ENCODE peak calls at places on chromosomes 16 and 17, in five cellular contexts. T is sigmoid colon, N is IMR-90, B is left ventricle myocardium inferior, Y is mucosa of descending colon. H is an unnamed sample.
A peak's percentile ranks its signal among the peaks of the same experiment; 100 is the strongest.

GRCh38 chr16:85570213-85570734 is 42.8 kb upstream of the GSE1 start:
- DNase-seq in T (no peak), N (no peak), B (no peak), Y (no peak), H (no peak)

GRCh38 chr17:15236281-15237105 is 28.6 kb downstream of the PMP22 start:
- DNase-seq in T (no peak), N (peak; percentile 23), B (no peak), Y (no peak), H (no peak)

GRCh38 chr16:27449434-27450188 is 47.6 kb downstream of the IL21R start:
- DNase-seq in T (no peak), N (no peak), B (no peak), Y (peak; percentile 24), H (no peak)

GRCh38 chr16:77682586-77682985 is 39.7 kb upstream of the NUDT7 start:
- DNase-seq in T (no peak), N (no peak), B (no peak), Y (no peak), H (no peak)

GRCh38 chr16:57863434-57864160 is 61.3 kb upstream of the KIFC3 start:
- DNase-seq in T (peak; percentile 83), N (peak; percentile 79), B (peak; percentile 45), Y (peak; percentile 71), H (peak; percentile 51)

GRCh38 chr16:23104032-23104955 is 45.0 kb downstream of the USP31 start:
- DNase-seq in T (no peak), N (no peak), B (no peak), Y (peak; percentile 26), H (no peak)

GRCh38 chr16:58426095-58426494 is 33.8 kb downstream of the GINS3 start:
- DNase-seq in T (no peak), N (no peak), B (no peak), Y (peak; percentile 22), H (no peak)

GRCh38 chr16:83040174-83040573 is 413.4 kb downstream of the CDH13 start:
- DNase-seq in T (no peak), N (peak; percentile 81), B (no peak), Y (no peak), H (no peak)

GRCh38 chr17:29107084-29107483 is 64.1 kb downstream of the PIPOX start:
- DNase-seq in T (no peak), N (no peak), B (no peak), Y (no peak), H (no peak)

GRCh38 chr16:14249291-14250032 is 178.3 kb downstream of the MRTFB start:
- DNase-seq in T (no peak), N (peak; percentile 43), B (no peak), Y (peak; percentile 66), H (peak; percentile 15)

GRCh38 chr17:75875182-75875939 is 3.0 kb downstream of the TRIM47 start:
- DNase-seq in T (peak; percentile 88), N (no peak), B (no peak), Y (peak; percentile 55), H (no peak)

GRCh38 chr16:85777583-85778310 is 21.6 kb downstream of the EMC8 start:
- DNase-seq in T (no peak), N (peak; percentile 58), B (no peak), Y (no peak), H (no peak)

DNA sequence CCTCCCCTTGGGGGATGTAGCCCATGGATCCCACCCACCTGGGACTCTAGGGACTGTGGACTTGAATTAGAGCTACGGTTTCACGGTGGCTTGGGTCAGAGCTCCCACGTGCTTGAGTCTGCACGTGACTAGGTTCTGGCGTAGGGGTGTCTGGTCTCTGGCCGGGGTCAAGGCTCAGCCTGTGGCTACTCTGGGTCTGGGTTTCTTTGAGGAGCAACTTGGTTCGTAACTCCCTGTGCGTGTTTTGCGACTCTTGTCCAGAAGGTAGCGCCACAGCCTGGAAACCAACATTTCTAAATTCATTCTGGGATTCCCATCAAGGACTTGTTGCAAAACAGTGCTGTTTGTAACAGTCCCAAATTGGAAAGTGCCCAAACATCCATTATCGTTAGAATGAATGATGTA is 462 bp upstream of the GGT6 start:
- DNase-seq in T (peak; percentile 61), N (no peak), B (no peak), Y (no peak), H (no peak)
- TF ChIP-seq CTCF in T (no peak), N (peak; percentile 20), B (no peak), Y (no peak), H (no peak)

DNA sequence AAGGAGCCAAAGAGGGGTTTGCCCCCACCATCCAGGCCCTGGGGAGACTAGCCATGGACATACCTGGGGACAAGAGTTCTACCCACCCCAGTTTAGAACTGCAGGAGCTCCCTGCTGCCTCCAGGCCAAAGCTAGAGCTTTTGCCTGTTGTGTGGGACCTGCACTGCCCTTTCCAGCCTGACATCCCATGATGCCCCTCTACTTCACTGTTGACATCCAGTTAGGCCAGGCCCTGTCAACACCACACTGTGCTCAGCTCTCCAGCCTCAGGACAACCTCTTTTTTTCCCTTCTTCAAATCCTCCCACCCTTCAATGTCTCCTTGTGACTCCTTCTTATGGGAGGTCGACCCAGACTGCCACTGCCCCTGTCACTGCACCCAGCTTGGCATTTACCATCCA is 19.8 kb upstream of the CBFB start:
- DNase-seq in T (no peak), N (no peak), B (no peak), Y (no peak), H (no peak)
- H3K4me3 ChIP-seq in T (no peak overlapping the region), N (no peak overlapping the region), B (no peak overlapping the region), Y (no peak overlapping the region), H (no peak overlapping the region)

GRCh38 chr17:56141046-56141839 is 12.0 kb upstream of the ANKFN1 start:
- DNase-seq in T (no peak), N (peak; percentile 45), B (no peak), Y (no peak), H (no peak)
- TF ChIP-seq CTCF in T (no peak), N (no peak), B (no peak), Y (no peak), H (no peak)

DNA sequence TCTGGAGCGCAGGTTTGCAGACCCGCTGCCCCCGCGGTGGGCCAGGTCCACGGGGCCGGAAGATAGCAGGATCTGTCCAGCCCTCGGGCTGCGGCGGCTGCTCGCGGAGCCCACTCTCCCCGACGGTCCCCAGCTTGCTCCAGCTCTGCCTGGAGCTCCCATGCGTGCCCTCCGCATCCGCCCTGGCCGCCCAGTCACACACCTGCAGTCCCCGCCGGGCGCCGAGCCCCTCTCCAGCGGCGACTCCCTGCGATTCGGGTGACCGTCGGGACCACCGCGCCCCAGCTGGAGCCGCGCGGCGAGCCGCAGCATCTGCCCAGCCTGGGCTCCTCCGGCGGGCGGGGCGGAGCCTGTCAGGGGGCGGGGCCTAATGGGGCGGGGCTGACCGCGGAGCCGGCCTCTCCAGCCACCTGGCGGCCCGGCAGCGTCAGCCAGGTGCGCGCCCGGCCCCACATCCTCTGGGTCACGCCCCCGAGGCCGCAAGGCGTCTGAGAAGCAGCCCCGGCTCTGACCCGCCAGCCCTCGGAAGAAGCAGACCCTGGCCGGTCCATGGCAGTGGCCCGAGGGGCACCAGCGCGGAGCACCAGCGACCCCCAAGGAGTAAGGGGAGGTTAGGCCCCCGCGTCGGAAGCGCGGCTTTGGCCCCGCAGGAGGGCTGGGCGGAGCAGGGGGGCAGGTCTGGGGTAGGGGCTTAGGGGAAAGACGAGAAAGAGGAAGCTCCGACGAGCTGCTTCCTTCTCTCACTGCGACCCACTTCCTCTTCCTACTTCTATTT is at the start of gene PIK3R5:
- DNase-seq in T (no peak), N (no peak), B (peak; percentile 50), Y (peak; percentile 80), H (no peak)
- H3K4me3 ChIP-seq in T (peak within 1 kb of the TSS; percentile 48), N (no peak within 1 kb of the TSS), B (peak within 1 kb of the TSS; percentile 55), Y (peak within 1 kb of the TSS; percentile 30), H (no peak within 1 kb of the TSS)

GRCh38 chr16:84040823-84041391 is 1.7 kb downstream of the SLC38A8 start:
- DNase-seq in T (no peak), N (peak; percentile 41), B (no peak), Y (no peak), H (peak; percentile 33)
- TF ChIP-seq CTCF in T (no peak), N (no peak), B (no peak), Y (no peak), H (no peak)

GRCh38 chr16:67547423-67548264 is 14.7 kb upstream of the CTCF start:
- DNase-seq in T (peak; percentile 74), N (no peak), B (peak; percentile 18), Y (peak; percentile 41), H (no peak)
- H3K4me3 ChIP-seq in T (no peak overlapping the region), N (no peak overlapping the region), B (no peak overlapping the region), Y (no peak overlapping the region), H (no peak overlapping the region)

GRCh38 chr17:44197980-44198720 is 1.5 kb downstream of the ATXN7L3 start:
- DNase-seq in T (no peak), N (peak; percentile 41), B (no peak), Y (peak; percentile 67), H (no peak)
- TF ChIP-seq CTCF in T (no peak), N (peak; percentile 33), B (no peak), Y (no peak), H (peak; percentile 16)

H was measured in HFF-Myc.